ENCODE peak calls at places on chromosomes 13 and 19, in nine cellular contexts. A is neuronal stem cell, H is GM12878, L is NT2/D1, V is mammary epithelial cell, D is neural progenitor cell, K is IMR-90, F is mesenchymal stem cell, S is DND-41. I is an unnamed sample.

GRCh38 chr13:25971499-25972145 is 80.2 kb downstream of the SHISA2 start:
- DNase-seq in S (peak), F (no peak), K (no peak), H (no peak), V (no peak), D (peak), A (no peak), L (no peak), I (no peak)

GRCh38 chr13:21749410-21749809 is 78.5 kb downstream of the FGF9 start:
- DNase-seq in V (peak), F (peak), K (peak), D (no peak), H (no peak), S (no peak), L (no peak), A (no peak), I (no peak)

GRCh38 chr19:19584356-19584755 is 34.1 kb downstream of the PBX4 start:
- DNase-seq in F (no peak), L (no peak), A (no peak), K (no peak), H (no peak), V (no peak), D (no peak), S (no peak), I (no peak)

GRCh38 chr19:49193822-49194394 is 36.3 kb downstream of the TRPM4 start:
- DNase-seq in A (no peak), K (no peak), L (no peak), S (no peak), V (no peak), D (no peak), H (no peak), F (no peak), I (no peak)

GRCh38 chr13:27619711-27620376 is 485 bp downstream of the LNX2 start:
- DNase-seq in F (peak), V (no peak), L (no peak), A (no peak), D (no peak), K (peak), H (no peak), S (peak), I (peak)

GRCh38 chr19:17555929-17556813 is 722 bp downstream of the COLGALT1 start:
- DNase-seq in D (peak), F (peak), V (peak), L (no peak), K (peak), H (no peak), S (peak), A (peak), I (peak)

GRCh38 chr13:74246398-74246975 is 112.3 kb upstream of the KLF12 start:
- DNase-seq in D (no peak), A (no peak), H (no peak), V (no peak), S (no peak), L (no peak), K (peak), F (no peak), I (no peak)

GRCh38 chr19:55536951-55537740 is at the start of gene SBK2:
- DNase-seq in F (no peak), V (no peak), H (no peak), K (no peak), S (no peak), A (peak), L (no peak), D (peak), I (no peak)

GRCh38 chr19:47560999-47561398 is 11.9 kb downstream of the ZNF541 start:
- DNase-seq in S (no peak), D (no peak), V (peak), L (no peak), H (no peak), A (no peak), F (no peak), K (no peak), I (peak)

GRCh38 chr19:18832331-18833140 is 777 bp downstream of the UPF1 start:
- DNase-seq in H (no peak), D (peak), L (no peak), S (peak), K (no peak), F (peak), A (peak), V (peak), I (peak)

GRCh38 chr19:4624733-4625362 is 14.5 kb upstream of the TNFAIP8L1 start:
- DNase-seq in V (peak), D (peak), K (peak), L (peak), F (no peak), S (no peak), H (no peak), A (no peak), I (no peak)

GRCh38 chr19:55196803-55197202 is 12.5 kb downstream of the PTPRH start:
- DNase-seq in F (no peak), H (no peak), D (no peak), S (no peak), L (no peak), A (no peak), V (peak), K (no peak), I (no peak)

GRCh38 chr19:52748336-52748950 is 13.6 kb upstream of the ZNF611 start:
- DNase-seq in L (no peak), H (peak), K (peak), V (peak), F (peak), A (no peak), D (peak), S (no peak), I (no peak)

GRCh38 chr13:37716395-37716794 is 117.8 kb upstream of the POSTN start:
- DNase-seq in A (no peak), F (peak), D (no peak), V (no peak), L (no peak), S (no peak), K (peak), H (no peak), I (no peak)

GRCh38 chr19:24040621-24041020 is 46.4 kb upstream of the ZNF254 start:
- DNase-seq in S (no peak), D (no peak), V (no peak), L (no peak), F (peak), K (no peak), H (no peak), A (no peak), I (no peak)

GRCh38 chr19:12801466-12802266 is at the start of the genes PRDX2 and THSD8:
- DNase-seq in L (no peak), F (peak), H (no peak), K (peak), D (peak), S (peak), V (peak), A (peak), I (peak)

GRCh38 chr19:40659116-40659515 is 31.3 kb downstream of the NUMBL start:
- DNase-seq in H (no peak), F (no peak), V (no peak), L (no peak), K (no peak), D (no peak), A (no peak), S (no peak), I (no peak)

GRCh38 chr19:41328818-41329220 is 18.8 kb downstream of the CCDC97 start:
- DNase-seq in K (no peak), S (no peak), L (no peak), H (no peak), V (no peak), D (no peak), A (no peak), F (no peak), I (no peak)

GRCh38 chr13:39554371-39554770 is 48.6 kb downstream of the LHFPL6 start:
- DNase-seq in A (no peak), H (no peak), F (no peak), V (no peak), K (no peak), S (no peak), D (no peak), L (no peak), I (no peak)

GRCh38 chr13:76812206-76812882 is 73.9 kb downstream of the KCTD12 start:
- DNase-seq in V (no peak), H (no peak), S (no peak), K (no peak), F (no peak), A (no peak), D (no peak), L (no peak), I (no peak)

GRCh38 chr19:13100031-13100588 is 2.5 kb downstream of the LYL1 start:
- DNase-seq in F (no peak), H (peak), L (no peak), K (no peak), S (peak), D (no peak), V (peak), A (no peak), I (no peak)

GRCh38 chr13:97117388-97117910 is 104.7 kb upstream of the MBNL2 start:
- DNase-seq in F (no peak), V (no peak), S (no peak), K (no peak), H (no peak), D (no peak), A (no peak), L (no peak), I (no peak)

GRCh38 chr19:41398042-41398403 is 405 bp downstream of the BCKDHA start:
- DNase-seq in S (no peak), V (no peak), L (no peak), F (no peak), H (no peak), A (no peak), K (no peak), D (peak), I (no peak)

GRCh38 chr13:50594276-50594970 is 249.1 kb downstream of the DLEU7 start:
- DNase-seq in D (peak), F (no peak), L (no peak), K (no peak), V (no peak), H (peak), S (peak), A (peak), I (peak)
- H3K9ac ChIP-seq in D (no peak), F (peak), L (no peak), K (no peak), V (no peak), H (peak), S (peak), A (no peak), I (no peak)

DNA sequence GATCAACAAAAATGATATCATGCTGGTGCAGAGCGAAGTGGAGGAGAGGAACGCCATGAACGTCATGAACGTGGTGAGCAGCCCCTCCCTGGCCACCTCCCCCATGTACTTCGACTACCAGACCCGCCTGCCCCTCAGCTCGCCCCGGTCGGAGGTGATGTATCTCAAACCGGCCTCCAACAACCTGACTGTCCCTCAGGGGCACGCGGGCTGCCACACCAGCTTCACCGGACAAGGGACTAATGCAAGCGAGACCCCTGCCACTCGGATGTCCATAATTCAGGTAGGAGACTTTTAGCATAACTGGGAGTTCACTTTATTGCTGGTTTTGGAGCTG is 3.3 kb downstream of the PCDH17 start:
- DNase-seq in K (no peak), F (no peak), D (peak), V (no peak), A (no peak), S (no peak), H (no peak), L (no peak), I (no peak)
- H3K9ac ChIP-seq in K (no peak), F (no peak), D (no peak), V (no peak), A (peak), S (no peak), H (no peak), L (no peak), I (no peak)

GRCh38 chr19:16458391-16459128 is 13.2 kb downstream of the EPS15L1 start:
- DNase-seq in H (no peak), F (no peak), V (no peak), K (no peak), S (no peak), L (no peak), D (no peak), A (no peak), I (no peak)

GRCh38 chr19:16459680-16460079 is 12.1 kb downstream of the EPS15L1 start:
- DNase-seq in V (no peak), K (no peak), L (no peak), D (no peak), S (no peak), H (no peak), F (no peak), A (no peak), I (no peak)

GRCh38 chr19:16456652-16457194 is 15.0 kb downstream of the EPS15L1 start:
- DNase-seq in F (peak), V (peak), A (no peak), S (no peak), K (no peak), L (no peak), H (no peak), D (no peak), I (no peak)

GRCh38 chr19:16457195-16457953 is 14.4 kb downstream of the EPS15L1 start:
- DNase-seq in F (peak), H (no peak), A (no peak), K (peak), V (peak), L (no peak), S (no peak), D (peak), I (no peak)

DNA sequence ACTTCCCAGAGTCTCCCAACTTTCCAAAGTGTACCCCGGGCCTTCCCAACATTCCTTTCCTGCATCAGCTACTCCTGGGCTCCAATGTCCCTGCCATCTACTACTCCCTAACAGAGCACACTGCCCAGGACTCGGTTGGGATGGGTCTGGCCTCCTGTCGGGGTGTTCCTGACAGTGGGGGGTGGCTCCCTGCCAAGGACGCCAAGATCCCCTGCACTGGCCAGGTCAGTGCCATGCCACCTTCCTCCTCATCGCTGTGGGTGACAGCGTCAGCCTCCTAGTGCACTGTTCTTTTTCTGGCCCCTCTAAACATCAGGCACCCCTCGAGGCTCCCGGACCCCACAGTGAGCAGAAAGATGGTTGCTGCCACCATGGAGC is 13.8 kb downstream of the EPS15L1 start:
- DNase-seq in S (no peak), D (no peak), A (no peak), K (no peak), H (no peak), V (no peak), F (no peak), L (no peak), I (no peak)
- H3K9ac ChIP-seq in S (no peak), D (no peak), A (peak), K (no peak), H (peak), V (no peak), F (peak), L (peak), I (no peak)

DNA sequence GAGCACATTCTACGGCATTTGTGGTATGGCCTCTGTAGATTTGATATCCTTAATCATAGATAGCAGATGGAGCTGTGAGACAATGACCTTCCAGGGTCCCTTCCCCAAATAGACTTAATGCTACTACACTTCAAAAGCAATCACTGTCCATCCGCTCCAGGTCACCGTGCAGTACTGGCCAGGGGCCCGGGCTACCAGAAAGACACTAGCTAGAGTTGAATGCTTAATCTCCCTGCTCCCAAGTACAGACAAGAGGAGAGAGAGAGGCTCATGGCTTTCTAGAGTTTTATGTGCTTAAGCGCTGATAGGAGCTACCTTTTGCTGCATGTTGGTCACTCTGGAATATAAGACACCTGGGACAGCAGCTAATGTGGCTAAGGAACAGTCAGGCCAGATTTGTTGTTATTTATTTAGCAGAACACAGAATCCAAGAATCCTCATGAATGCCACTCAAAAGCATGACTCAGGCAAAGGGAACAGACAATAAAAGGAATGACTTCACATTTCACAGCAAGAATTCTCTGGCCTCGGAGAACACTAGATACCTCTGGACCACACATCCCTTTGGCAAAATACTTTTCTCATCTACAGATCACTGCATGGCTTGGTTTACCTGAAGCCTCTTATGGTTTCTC is 165.0 kb downstream of the LACC1 start:
- DNase-seq in S (no peak), F (peak), L (no peak), K (no peak), H (no peak), V (no peak), A (no peak), D (no peak), I (no peak)
- H3K9ac ChIP-seq in S (no peak), F (no peak), L (no peak), K (no peak), H (no peak), V (no peak), A (no peak), D (no peak), I (no peak)

DNA sequence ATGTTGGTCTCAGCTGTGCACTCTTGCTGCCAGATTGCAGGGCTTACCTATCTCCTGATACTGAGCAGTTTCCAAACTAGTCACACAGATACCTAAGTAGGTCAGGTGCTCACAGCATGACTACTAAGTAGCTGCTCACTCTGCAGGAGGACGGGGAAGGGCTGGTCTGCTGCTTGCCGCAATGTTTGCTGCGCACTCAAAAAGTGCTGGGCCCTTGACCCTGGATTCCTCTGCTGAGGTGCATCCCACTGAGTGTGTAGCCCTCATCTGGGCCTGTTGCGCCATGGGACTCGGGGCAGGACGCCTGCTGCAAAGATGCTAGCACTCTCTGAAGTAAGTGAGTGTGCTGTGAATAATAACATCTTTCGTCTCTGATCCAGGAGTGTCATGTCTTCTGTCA is 59.2 kb upstream of the MEDAG start:
- DNase-seq in K (no peak), F (peak), V (peak), D (no peak), L (no peak), S (no peak), H (no peak), A (no peak), I (no peak)
- H3K9ac ChIP-seq in K (no peak), F (no peak), V (no peak), D (no peak), L (no peak), S (no peak), H (no peak), A (no peak), I (no peak)

DNA sequence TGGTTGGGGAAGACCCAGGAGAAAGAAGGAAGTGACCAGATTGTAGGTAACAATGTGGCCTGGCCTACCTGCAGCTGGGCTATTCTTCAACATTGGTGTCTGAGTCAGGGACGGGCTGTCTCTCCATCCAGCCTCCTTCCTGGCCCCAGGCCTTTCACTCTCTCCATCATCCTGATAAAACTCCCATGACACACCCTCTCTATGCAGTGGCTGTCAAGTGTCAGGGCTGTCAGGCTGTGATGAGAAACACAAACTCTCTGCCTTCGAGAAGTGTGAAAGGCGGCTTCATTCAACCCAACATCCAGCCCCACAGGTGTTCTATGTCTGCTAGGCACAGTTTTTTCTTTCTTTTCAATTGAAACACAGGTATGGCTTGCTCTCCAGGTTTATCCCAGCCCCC is 153.3 kb upstream of the VSTM2B start:
- DNase-seq in K (no peak), F (no peak), L (no peak), S (no peak), H (no peak), D (no peak), V (no peak), A (no peak), I (no peak)
- H3K9ac ChIP-seq in K (no peak), F (no peak), L (no peak), S (no peak), H (no peak), D (no peak), V (no peak), A (no peak), I (no peak)

GRCh38 chr19:44757735-44758505 is 9.4 kb downstream of the BCL3 start:
- DNase-seq in H (no peak), D (peak), L (no peak), F (peak), A (peak), K (peak), V (no peak), S (no peak), I (no peak)
- H3K9ac ChIP-seq in H (no peak), D (no peak), L (peak), F (peak), A (peak), K (peak), V (no peak), S (no peak), I (no peak)

GRCh38 chr19:51525731-51526130 is 5.7 kb downstream of the SIGLEC6 start:
- DNase-seq in F (no peak), K (no peak), H (no peak), D (no peak), A (no peak), V (no peak), S (no peak), L (no peak), I (no peak)

GRCh38 chr19:51531349-51532315 is at the start of gene SIGLEC6:
- DNase-seq in D (no peak), L (no peak), S (no peak), H (peak), F (no peak), V (no peak), K (no peak), A (no peak), I (no peak)

GRCh38 chr19:51535535-51535934 is 4.1 kb upstream of the SIGLEC6 start:
- DNase-seq in L (no peak), A (no peak), V (no peak), D (no peak), K (no peak), F (no peak), S (no peak), H (no peak), I (no peak)

GRCh38 chr19:51529301-51529700 is 2.2 kb downstream of the SIGLEC6 start:
- DNase-seq in K (no peak), A (no peak), V (no peak), F (no peak), L (no peak), S (no peak), H (no peak), D (no peak), I (no peak)

GRCh38 chr19:51530616-51531015 is 854 bp downstream of the SIGLEC6 start:
- DNase-seq in A (no peak), V (no peak), F (no peak), K (no peak), D (no peak), S (no peak), H (no peak), L (no peak), I (no peak)
- H3K9ac ChIP-seq in A (no peak), V (no peak), F (no peak), K (no peak), D (no peak), S (no peak), H (no peak), L (no peak), I (no peak)

GRCh38 chr13:45084515-45084914 is 35.8 kb upstream of the GTF2F2 start:
- DNase-seq in F (no peak), L (no peak), D (no peak), A (no peak), H (no peak), K (no peak), S (no peak), V (no peak), I (no peak)

GRCh38 chr13:45082964-45083363 is 37.3 kb upstream of the GTF2F2 start:
- DNase-seq in D (no peak), S (no peak), A (no peak), L (no peak), K (peak), F (no peak), V (peak), H (no peak), I (no peak)

DNA sequence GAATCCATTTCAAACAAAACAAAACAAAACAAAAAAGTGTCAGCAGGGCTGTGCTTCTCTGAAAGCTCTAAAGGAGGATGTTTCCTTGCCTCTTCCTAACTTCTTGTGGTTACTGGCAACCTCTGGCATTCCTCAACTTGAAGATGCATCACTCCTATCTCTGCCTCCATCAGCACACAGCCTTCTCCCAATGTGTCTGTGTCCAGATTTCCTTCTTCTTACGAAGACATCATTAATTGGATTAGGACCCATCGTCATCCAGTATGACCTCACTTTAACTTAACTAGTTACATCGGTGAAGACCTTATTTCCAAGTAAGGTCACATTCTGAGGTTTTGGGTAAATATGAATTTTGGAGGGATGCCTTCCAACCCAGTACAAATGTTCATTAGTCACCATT is 33.8 kb upstream of the GTF2F2 start:
- DNase-seq in L (no peak), A (no peak), S (no peak), F (peak), K (peak), D (no peak), V (peak), H (no peak), I (no peak)
- H3K9ac ChIP-seq in L (no peak), A (no peak), S (no peak), F (no peak), K (no peak), D (no peak), V (no peak), H (no peak), I (no peak)

I was measured in MM.1S.